ENCODE peak calls at places on chromosomes 2 and 18, in five cellular contexts. L is neural crest cell, N is mesothelial cell of epicardium, K is A549, F is AG04450. R is an unnamed sample.

GRCh38 chr18:60446821-60447220 is 74.2 kb upstream of the MC4R start:
- DNase-seq in L (no peak), F (no peak), N (no peak), K (no peak), R (peak)

GRCh38 chr2:175457846-175458408 is 276.4 kb upstream of the ATP5MC3 start:
- DNase-seq in K (no peak), F (no peak), L (no peak), N (no peak), R (peak)

GRCh38 chr2:127514076-127514475 is 12.2 kb downstream of the IWS1 start:
- DNase-seq in L (no peak), F (no peak), N (no peak), K (no peak), R (no peak)

GRCh38 chr2:141654311-141654710 is 476.5 kb downstream of the LRP1B start:
- DNase-seq in F (no peak), N (no peak), K (no peak), L (no peak), R (no peak)

GRCh38 chr2:192215096-192215877 is 20.6 kb upstream of the TMEFF2 start:
- DNase-seq in F (no peak), N (no peak), K (no peak), L (no peak), R (no peak)

GRCh38 chr2:205644018-205644417 is 38.3 kb upstream of the NRP2 start:
- DNase-seq in K (no peak), L (no peak), N (no peak), F (no peak), R (no peak)

GRCh38 chr2:202608142-202608852 is 26.5 kb upstream of the FAM117B start:
- DNase-seq in L (no peak), N (no peak), K (no peak), F (no peak), R (no peak)

GRCh38 chr2:102618452-102619413 is 620 bp upstream of the SLC9A2 start:
- DNase-seq in N (peak), F (no peak), L (peak), K (peak), R (peak)

GRCh38 chr18:10681581-10682367 is 155.9 kb downstream of the NAPG start:
- DNase-seq in N (no peak), L (no peak), K (no peak), F (no peak), R (no peak)

GRCh38 chr2:88329815-88330603 is 122.5 kb downstream of the FOXI3 start:
- DNase-seq in F (no peak), N (no peak), L (peak), K (no peak), R (peak)

GRCh38 chr2:136611451-136611850 is 153.9 kb upstream of the THSD7B start:
- DNase-seq in K (no peak), F (no peak), L (no peak), N (no peak), R (no peak)

GRCh38 chr2:30332791-30333453 is 101.6 kb downstream of the LBH start:
- DNase-seq in L (no peak), K (no peak), F (no peak), N (no peak), R (no peak)

GRCh38 chr18:63511285-63511684 is 30.9 kb upstream of the SERPINB12 start:
- DNase-seq in K (peak), L (peak), F (peak), N (no peak), R (peak)

GRCh38 chr2:23482188-23482587 is 97.2 kb downstream of the KLHL29 start:
- DNase-seq in N (no peak), L (no peak), K (no peak), F (no peak), R (no peak)

GRCh38 chr18:45951021-45951714 is 16.0 kb downstream of the EPG5 start:
- DNase-seq in F (peak), N (no peak), L (no peak), K (no peak), R (no peak)

GRCh38 chr2:56184500-56184996 is 758 bp downstream of the CCDC85A start:
- DNase-seq in L (peak), K (peak), N (peak), F (no peak), R (peak)

GRCh38 chr2:42224422-42225067 is 55.4 kb downstream of the EML4 start:
- DNase-seq in N (no peak), L (no peak), K (no peak), F (no peak), R (no peak)

GRCh38 chr2:156165742-156166141 is 166.8 kb downstream of the NR4A2 start:
- DNase-seq in K (no peak), L (no peak), N (no peak), F (no peak), R (no peak)

GRCh38 chr2:227545990-227546389 is 52.7 kb upstream of the SCYGR2 start:
- DNase-seq in L (no peak), N (no peak), K (no peak), F (no peak), R (no peak)

GRCh38 chr2:2547451-2547850 is 216.4 kb upstream of the MYT1L start:
- DNase-seq in K (no peak), L (no peak), F (no peak), N (no peak), R (no peak)

GRCh38 chr2:181904022-181904632 is 12.6 kb downstream of the ITPRID2 start:
- DNase-seq in L (no peak), F (no peak), K (peak), N (no peak), R (peak)

GRCh38 chr2:103818176-103818575 is 1035.7 kb upstream of the POU3F3 start:
- DNase-seq in L (no peak), F (no peak), N (no peak), K (no peak), R (no peak)

GRCh38 chr2:199570957-199571356 is 113.2 kb upstream of the SATB2 start:
- DNase-seq in F (no peak), K (no peak), N (no peak), L (no peak), R (no peak)

GRCh38 chr2:168054657-168055056 is 192.7 kb downstream of the STK39 start:
- DNase-seq in K (no peak), N (no peak), F (no peak), L (no peak), R (no peak)

GRCh38 chr2:6089474-6089873 is 397.3 kb downstream of the SOX11 start:
- DNase-seq in N (no peak), K (no peak), F (no peak), L (no peak), R (no peak)

GRCh38 chr2:176561706-176562105 is 292.5 kb downstream of the MTX2 start:
- DNase-seq in N (no peak), K (no peak), L (no peak), F (no peak), R (no peak)

GRCh38 chr2:217338306-217338916 is 478.5 kb upstream of the TNP1 start:
- DNase-seq in N (no peak), K (no peak), F (peak), L (no peak), R (no peak)

GRCh38 chr2:222358876-222359275 is 60.1 kb upstream of the PAX3 start:
- DNase-seq in N (no peak), K (no peak), F (no peak), L (no peak), R (peak)

GRCh38 chr2:54041135-54041534 is 70.3 kb upstream of the PSME4 start:
- DNase-seq in L (no peak), F (no peak), K (no peak), N (no peak), R (no peak)

GRCh38 chr2:179796213-179797007 is 65.0 kb downstream of the ZNF385B start:
- DNase-seq in N (no peak), K (no peak), L (no peak), F (no peak), R (no peak)

GRCh38 chr2:10303634-10304378 is 1.1 kb downstream of the HPCAL1 start:
- DNase-seq in L (peak), N (peak), K (no peak), F (no peak), R (peak)
- TF ChIP-seq CTCF in L (peak), N (no peak), K (peak), F (peak), R (no peak)

DNA sequence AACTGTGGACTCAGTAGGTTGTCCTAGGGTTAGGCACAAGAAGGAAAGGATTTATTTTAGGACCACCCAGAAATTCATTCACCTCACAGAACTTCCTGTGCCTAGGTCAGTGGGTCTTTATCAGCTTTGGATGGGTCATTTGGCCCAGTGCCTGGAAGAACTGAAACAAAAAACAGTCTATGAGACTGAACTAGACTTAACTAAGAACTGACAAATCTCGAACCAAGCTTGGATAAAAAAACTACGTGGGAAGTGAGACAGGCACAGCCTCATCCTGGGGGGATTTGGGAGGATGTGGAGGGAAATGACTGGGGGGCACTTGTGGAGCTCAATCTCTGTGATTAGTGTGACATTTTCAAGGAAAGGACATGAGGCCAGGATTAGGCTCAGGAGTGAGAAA is 2.3 kb upstream of the OST4 start:
- DNase-seq in N (no peak), K (no peak), F (no peak), L (no peak), R (no peak)
- TF ChIP-seq CTCF in N (no peak), K (no peak), F (no peak), L (no peak), R (no peak)

GRCh38 chr18:8359076-8359475 is 250.2 kb upstream of the RAB12 start:
- DNase-seq in K (no peak), F (no peak), L (no peak), N (no peak), R (no peak)
- TF ChIP-seq CTCF in K (no peak), F (no peak), L (no peak), N (no peak), R (no peak)

GRCh38 chr18:711693-712400 is 583 bp downstream of the ENOSF1 start:
- DNase-seq in N (peak), L (peak), F (peak), K (peak), R (peak)
- TF ChIP-seq CTCF in N (no peak), L (no peak), F (peak), K (peak), R (no peak)

GRCh38 chr2:21535826-21536225 is 412.1 kb downstream of the TDRD15 start:
- DNase-seq in L (no peak), F (no peak), K (no peak), N (no peak), R (no peak)
- TF ChIP-seq CTCF in L (no peak), F (no peak), K (no peak), N (no peak), R (no peak)

DNA sequence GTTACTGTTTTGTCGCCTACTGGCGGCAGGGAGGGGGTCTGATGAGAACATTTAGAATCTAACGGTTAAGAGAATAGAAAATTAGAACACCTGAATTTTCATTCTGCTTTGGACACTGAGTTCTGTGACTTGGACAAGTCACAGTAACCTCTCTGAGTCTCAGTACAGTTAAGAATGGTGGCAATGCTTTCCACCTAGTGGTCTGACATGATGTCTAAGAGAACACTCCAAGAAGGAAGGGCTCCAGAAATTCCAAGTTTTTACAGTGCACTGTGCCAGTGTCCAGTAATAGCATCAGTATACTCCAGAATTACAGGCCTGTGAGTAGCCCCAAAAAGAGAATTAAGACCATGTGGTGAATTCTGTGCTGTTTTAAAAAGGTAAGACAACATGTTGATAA is 174.1 kb upstream of the ZFP36L2 start:
- DNase-seq in K (no peak), N (no peak), F (no peak), L (no peak), R (no peak)
- TF ChIP-seq CTCF in K (no peak), N (no peak), F (peak), L (no peak), R (no peak)

DNA sequence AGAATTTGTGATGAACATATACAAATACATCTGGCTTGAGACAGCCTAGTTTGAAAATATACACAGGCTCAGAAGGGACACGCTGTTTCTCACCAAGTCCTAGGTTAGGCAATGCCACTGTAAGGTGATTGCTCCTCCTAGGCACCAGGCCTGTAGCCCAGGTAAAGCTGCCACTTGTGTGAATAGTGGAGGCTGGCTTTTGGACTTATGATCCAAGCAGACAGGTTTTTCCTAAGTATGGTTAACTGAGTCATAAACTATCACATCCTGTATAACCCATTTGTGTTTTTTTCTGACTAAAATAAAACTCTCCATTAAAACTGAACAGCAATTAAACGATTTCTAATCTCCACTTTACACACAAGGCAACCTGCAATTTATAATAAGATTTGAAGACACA is 81.0 kb downstream of the SEMA4F start:
- DNase-seq in L (no peak), F (no peak), K (no peak), N (no peak), R (no peak)
- TF ChIP-seq CTCF in L (no peak), F (no peak), K (no peak), N (no peak), R (no peak)

DNA sequence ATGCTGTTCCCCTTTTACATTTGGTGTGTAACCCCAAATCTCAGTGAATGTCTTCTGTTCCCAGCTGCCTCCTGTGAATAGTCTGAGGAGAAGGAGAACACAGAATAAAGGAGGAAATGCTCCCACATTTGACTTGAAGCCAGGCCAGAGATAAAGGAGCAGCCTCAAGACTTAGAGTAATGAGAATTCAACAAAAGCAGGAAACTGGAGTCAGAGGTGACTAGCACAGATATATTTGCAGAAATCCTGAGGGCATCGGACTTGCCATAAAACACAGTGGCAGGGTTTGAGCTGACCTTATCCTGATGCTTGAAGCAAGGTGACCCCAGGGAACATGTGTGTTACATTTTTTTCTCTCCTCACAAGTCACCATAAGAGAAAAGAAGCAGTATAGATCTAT is 291.4 kb upstream of the RND3 start:
- DNase-seq in L (no peak), F (no peak), N (no peak), K (no peak), R (no peak)
- TF ChIP-seq CTCF in L (no peak), F (no peak), N (no peak), K (no peak), R (no peak)

DNA sequence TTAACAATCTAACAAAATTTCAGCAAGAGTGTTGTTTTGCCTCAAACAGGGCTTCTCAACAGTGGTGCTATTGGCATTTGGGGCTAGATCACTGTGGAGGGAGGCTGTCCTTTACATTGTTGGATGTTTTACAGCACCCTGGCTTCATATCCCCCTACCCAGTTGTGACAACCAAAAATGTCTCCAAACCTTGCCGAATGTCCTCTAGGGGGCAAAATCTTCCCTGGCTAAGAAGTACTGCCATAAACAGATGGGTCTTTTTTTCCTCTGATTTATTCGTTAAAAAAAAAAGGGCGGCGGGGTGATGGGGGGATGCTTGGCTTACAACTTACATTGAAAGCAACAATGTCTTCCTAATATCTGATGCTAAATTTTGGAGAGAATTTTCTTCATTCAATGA is 207.6 kb upstream of the CCDC150 start:
- DNase-seq in N (no peak), F (no peak), K (peak), L (peak), R (peak)
- TF ChIP-seq CTCF in N (no peak), F (peak), K (peak), L (peak), R (peak)

R was measured in nephron progenitor cell.